ENCODE peak calls at places on chromosomes 12 and 14, in six cellular contexts. X is lower lobe of right lung, U is endodermal cell, G is stomach, V is pancreas, K is right atrium auricular region. L is an unnamed sample.

GRCh38 chr12:78442454-78442801 is 422.1 kb upstream of the SYT1 start:
- DNase-seq in X (no peak), U (no peak), G (no peak), V (no peak), K (no peak), L (no peak)

GRCh38 chr14:68506645-68507405 is 286.0 kb downstream of the ZFP36L1 start:
- DNase-seq in X (no peak), U (peak), G (peak), V (no peak), K (no peak), L (no peak)

GRCh38 chr12:14935031-14935430 is 3.3 kb downstream of the ERP27 start:
- DNase-seq in X (no peak), U (no peak), G (no peak), V (no peak), K (no peak), L (no peak)

GRCh38 chr12:21839776-21840175 is 65.3 kb upstream of the KCNJ8 start:
- DNase-seq in X (no peak), U (no peak), G (no peak), V (no peak), K (no peak), L (no peak)

GRCh38 chr14:90201344-90201743 is 55.0 kb upstream of the PSMC1 start:
- DNase-seq in X (no peak), U (no peak), G (no peak), V (no peak), K (no peak), L (no peak)

GRCh38 chr12:124450376-124450750 is 117.0 kb downstream of the NCOR2 start:
- DNase-seq in X (no peak), U (no peak), G (no peak), V (no peak), K (no peak), L (peak)

GRCh38 chr12:70603044-70603443 is 34.2 kb downstream of the PTPRB start:
- DNase-seq in X (no peak), U (no peak), G (no peak), V (no peak), K (no peak), L (no peak)

GRCh38 chr12:100279159-100279558 is 12.2 kb downstream of the SCYL2 start:
- DNase-seq in X (no peak), U (peak), G (no peak), V (no peak), K (no peak), L (no peak)

GRCh38 chr12:25829192-25829591 is 129.3 kb upstream of the RASSF8 start:
- DNase-seq in X (no peak), U (no peak), G (no peak), V (no peak), K (peak), L (no peak)

GRCh38 chr12:12533238-12533829 is 29.3 kb downstream of the DUSP16 start:
- DNase-seq in X (peak), U (no peak), G (peak), V (peak), K (no peak), L (no peak)

GRCh38 chr14:64825498-64825897 is 54.2 kb downstream of the SPTB start:
- DNase-seq in X (no peak), U (peak), G (no peak), V (no peak), K (no peak), L (no peak)

GRCh38 chr14:64826845-64827244 is 52.9 kb downstream of the SPTB start:
- DNase-seq in X (no peak), U (peak), G (no peak), V (no peak), K (no peak), L (no peak)

GRCh38 chr14:64826333-64826732 is 53.4 kb downstream of the SPTB start:
- DNase-seq in X (no peak), U (no peak), G (no peak), V (no peak), K (no peak), L (no peak)

GRCh38 chr14:64823305-64823985 is 56.3 kb downstream of the SPTB start:
- DNase-seq in X (peak), U (peak), G (peak), V (peak), K (peak), L (peak)

DNA sequence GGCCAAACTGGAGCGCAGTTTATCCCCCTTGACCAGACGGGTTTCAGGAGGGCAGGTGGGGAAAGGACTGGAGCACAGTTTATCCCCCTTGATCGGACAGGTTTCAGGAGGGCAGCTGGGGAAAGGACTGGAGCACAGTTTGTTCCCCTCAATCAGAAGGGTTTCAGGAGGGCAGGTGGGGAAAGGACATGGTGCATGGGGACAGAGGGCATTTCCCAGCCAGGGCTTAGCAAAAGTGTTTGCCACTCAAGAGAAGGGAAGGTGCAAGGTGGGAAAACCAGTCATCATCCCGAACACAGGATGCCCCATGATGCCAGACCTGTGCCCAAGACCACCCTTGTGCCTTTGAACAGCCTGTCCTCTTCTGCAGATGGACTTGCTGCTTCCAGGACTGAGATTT is 54.7 kb downstream of the SPTB start:
- DNase-seq in X (no peak), U (peak), G (no peak), V (no peak), K (no peak), L (no peak)
- H3K27ac ChIP-seq in X (no peak), U (no peak), G (no peak), V (no peak), K (peak), L (no peak)

GRCh38 chr12:49537231-49537708 is 1.6 kb upstream of the KCNH3 start:
- DNase-seq in X (no peak), U (peak), G (peak), V (no peak), K (no peak), L (no peak)
- H3K4me3 ChIP-seq in X (peak), U (peak), G (peak), V (no peak), K (peak), L (peak)

GRCh38 chr12:47017041-47017713 is 62.2 kb upstream of the PCED1B start:
- DNase-seq in X (no peak), U (no peak), G (no peak), V (no peak), K (no peak), L (no peak)

GRCh38 chr12:47015381-47015780 is 64.0 kb upstream of the PCED1B start:
- DNase-seq in X (no peak), U (no peak), G (no peak), V (no peak), K (no peak), L (no peak)

GRCh38 chr12:47021298-47021697 is 58.1 kb upstream of the PCED1B start:
- DNase-seq in X (no peak), U (no peak), G (no peak), V (no peak), K (no peak), L (no peak)

GRCh38 chr12:47020211-47020821 is 59.1 kb upstream of the PCED1B start:
- DNase-seq in X (no peak), U (no peak), G (no peak), V (no peak), K (no peak), L (no peak)

DNA sequence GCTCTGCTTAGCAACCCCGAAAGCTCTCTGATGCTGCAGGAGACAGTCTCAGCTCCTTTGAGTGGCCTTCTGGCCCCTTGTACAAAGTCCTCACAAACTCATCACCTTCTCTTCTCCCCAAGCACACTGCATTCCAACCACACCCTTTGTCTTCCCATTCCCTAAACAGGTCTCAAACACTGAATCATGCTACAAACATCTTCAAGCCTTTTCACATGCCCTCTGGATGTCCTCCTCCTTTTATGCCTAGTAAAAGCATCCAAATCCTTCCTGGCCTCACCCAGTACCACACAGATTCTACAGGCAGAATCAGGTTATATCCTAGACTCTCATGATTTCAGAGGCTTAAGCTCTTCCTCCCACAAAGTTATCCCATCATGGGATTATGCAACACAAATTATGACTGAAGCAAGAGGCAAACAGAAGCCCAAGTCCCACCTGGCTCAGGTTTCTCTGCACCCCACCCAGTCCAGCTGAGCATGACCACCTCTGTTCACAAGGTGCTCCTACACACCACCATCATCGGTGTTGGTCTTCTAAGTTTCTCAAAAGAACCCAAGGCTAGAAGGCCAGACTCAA is 61.4 kb upstream of the PCED1B start:
- DNase-seq in X (no peak), U (no peak), G (no peak), V (no peak), K (no peak), L (no peak)
- TF ChIP-seq CTCF in X (no peak), U (no peak), G (no peak), V (no peak), K (no peak), L (no peak)

DNA sequence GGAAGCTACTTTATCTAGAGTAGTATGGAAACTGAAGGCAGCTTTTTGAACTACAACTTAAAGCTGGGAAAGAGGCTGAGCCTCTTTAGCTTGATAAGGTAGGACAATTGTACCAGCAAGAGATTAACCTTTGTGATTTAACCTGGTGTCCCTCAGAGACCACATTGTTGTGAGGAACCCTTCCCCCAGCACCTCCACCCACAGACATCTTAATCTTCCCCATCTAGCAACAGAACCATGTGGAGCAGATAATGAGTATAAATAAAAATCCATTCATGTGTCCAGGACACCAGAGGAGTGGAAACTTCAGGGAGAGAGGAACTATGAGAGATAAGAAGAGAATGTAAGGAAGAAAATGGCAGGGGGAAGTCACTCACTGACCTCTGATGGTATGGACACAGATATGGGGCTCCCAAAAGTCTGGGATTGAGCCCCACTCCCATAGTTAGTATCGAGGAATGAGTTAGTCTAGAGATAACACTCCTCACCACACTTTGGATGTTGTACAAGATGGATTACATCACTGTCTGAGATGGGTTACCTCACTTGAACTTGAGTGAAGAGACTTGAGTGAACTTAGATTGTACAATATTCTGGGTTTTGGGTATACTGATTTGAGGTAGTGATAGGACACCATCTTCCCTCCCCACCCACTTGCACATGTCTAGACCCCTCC is 33.9 kb upstream of the SLC38A2 start:
- DNase-seq in X (no peak), U (peak), G (no peak), V (no peak), K (no peak), L (no peak)
- H3K27ac ChIP-seq in X (no peak), U (no peak), G (no peak), V (no peak), K (no peak), L (no peak)

DNA sequence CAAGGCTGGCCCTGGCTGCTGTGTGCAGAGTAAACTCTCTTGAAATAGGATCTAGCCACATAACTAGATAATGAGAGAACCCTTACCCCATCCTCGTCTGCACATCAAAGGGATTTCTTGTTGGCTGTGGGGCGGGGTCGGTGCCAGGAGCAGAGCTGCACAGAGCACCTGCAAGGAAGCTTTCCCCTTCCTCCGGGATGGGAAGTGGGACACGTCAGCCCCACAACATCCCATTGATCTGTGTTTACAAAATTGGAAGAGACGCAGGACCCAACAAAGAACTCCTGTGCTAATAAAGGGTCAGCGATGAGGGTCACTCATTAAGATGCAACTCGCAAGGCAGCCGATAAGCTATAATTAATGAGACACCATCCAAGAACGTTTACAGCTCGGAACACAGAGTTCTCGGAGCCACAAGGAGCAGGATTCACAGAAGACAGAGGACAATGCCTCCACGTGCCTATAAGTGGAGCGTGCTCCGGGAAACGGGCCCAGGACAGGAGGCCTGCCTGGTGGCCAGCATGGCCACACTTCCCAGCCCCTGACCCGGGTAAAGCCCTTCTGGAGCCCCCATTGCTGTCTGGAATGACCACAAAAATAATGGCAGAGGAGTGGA is 171.5 kb downstream of the SLC15A4 start:
- DNase-seq in X (no peak), U (no peak), G (no peak), V (no peak), K (no peak), L (peak)
- H3K4me3 ChIP-seq in X (no peak), U (no peak), G (no peak), V (no peak), K (no peak), L (no peak)

DNA sequence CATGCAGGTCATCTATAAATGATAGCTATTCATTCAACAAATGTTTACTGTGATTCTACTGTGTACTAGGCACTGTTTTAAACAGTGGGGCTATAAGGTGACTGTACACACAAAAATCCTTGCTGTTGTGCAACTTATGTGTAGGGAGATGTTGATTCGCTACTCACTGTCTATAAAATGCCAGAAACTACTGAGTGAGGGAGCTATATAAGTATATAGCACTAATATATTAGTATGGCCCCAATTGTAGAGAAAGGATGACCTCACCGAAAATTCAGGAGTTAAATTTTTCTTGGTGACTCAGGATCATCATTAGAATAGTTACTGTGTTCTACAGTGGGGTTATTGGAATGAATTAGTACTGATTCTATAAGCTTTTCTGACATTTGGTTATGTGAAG is 117.4 kb downstream of the TGFB3 start:
- DNase-seq in X (no peak), U (no peak), G (no peak), V (no peak), K (no peak), L (no peak)
- TF ChIP-seq CTCF in X (no peak), U (no peak), G (no peak), V (no peak), K (no peak), L (no peak)

L was measured in dorsolateral prefrontal cortex.